ENCODE peak calls at places on chromosome 21, in five cellular contexts. P, D, U, Y and Q are unnamed samples.

GRCh38 chr21:44949161-44950015 is 9.6 kb downstream of the SLX9 start:
- DNase-seq in Y (peak), D (peak), P (peak), U (peak), Q (peak)

GRCh38 chr21:17455451-17455850 is 57.4 kb upstream of the CXADR start:
- DNase-seq in P (no peak), D (no peak), Y (no peak), U (no peak), Q (no peak)

GRCh38 chr21:42489991-42490390 is 6.0 kb downstream of the RSPH1 start:
- DNase-seq in Y (no peak), U (no peak), P (peak), D (no peak), Q (no peak)

GRCh38 chr21:45454924-45455315 is 50.0 kb downstream of the COL18A1 start:
- DNase-seq in U (no peak), D (no peak), P (no peak), Y (no peak), Q (no peak)

GRCh38 chr21:37769656-37770055 is 146.6 kb downstream of the KCNJ6 start:
- DNase-seq in Y (no peak), U (no peak), D (no peak), P (no peak), Q (no peak)

GRCh38 chr21:27555996-27556395 is 589.1 kb upstream of the ADAMTS5 start:
- DNase-seq in P (no peak), D (no peak), Y (no peak), U (no peak), Q (no peak)

GRCh38 chr21:43209575-43210453 is 41.0 kb downstream of the CRYAA start:
- DNase-seq in P (peak), D (no peak), Y (peak), U (peak), Q (no peak)

GRCh38 chr21:28387220-28387619 is 605.5 kb downstream of the LTN1 start:
- DNase-seq in Y (no peak), D (no peak), P (no peak), U (no peak), Q (no peak)

GRCh38 chr21:46559291-46559983 is 45.4 kb downstream of the S100B start:
- DNase-seq in P (peak), U (no peak), Y (peak), D (no peak), Q (no peak)

GRCh38 chr21:26659181-26659580 is 86.1 kb upstream of the CYYR1 start:
- DNase-seq in D (no peak), Y (no peak), P (no peak), U (no peak), Q (no peak)

GRCh38 chr21:46199436-46200373 is 15.4 kb upstream of the SPATC1L start:
- DNase-seq in U (no peak), D (no peak), Y (no peak), P (no peak), Q (no peak)

GRCh38 chr21:44618909-44619308 is 7.0 kb downstream of the KRTAP10-8 start:
- DNase-seq in D (no peak), P (peak), Y (no peak), U (no peak), Q (no peak)

GRCh38 chr21:28427356-28428022 is 565.2 kb downstream of the LTN1 start:
- DNase-seq in P (no peak), D (no peak), U (no peak), Y (no peak), Q (no peak)